ENCODE peak calls at places on chromosomes 7 and 10, in nine cellular contexts. E is IMR-90; I is iris pigment epithelial cell; R is NCI-H1105 treated with DMSO at 0.1 percent for 48 hours; L is fibroblast of gingiva; C is Panc1; B is GM23338; W is GM19239; V is activated CD4-positive, alpha-beta T cell treated with anti-CD3 and anti-CD28 coated beads, Interleukin-2, amount 50 U/mL, for 48 hours. D is an unnamed sample.

GRCh38 chr7:26653966-26654365 is 210.4 kb downstream of the SKAP2 start:
- DNase-seq in E (no peak), I (no peak), R (no peak), L (peak; percentile 46), C (no peak), B (no peak), W (no peak), V (no peak), D (no peak)

GRCh38 chr7:55563596-55564325 is 8.5 kb downstream of the VOPP1 start:
- DNase-seq in E (no peak), I (no peak), R (no peak), L (no peak), C (no peak), B (peak; percentile 55), W (no peak), V (no peak), D (no peak)

GRCh38 chr7:152145853-152146466 is 120.5 kb downstream of the GALNT11 start:
- DNase-seq in E (peak; percentile 71), I (peak; percentile 51), R (peak; percentile 28), L (peak; percentile 60), C (peak; percentile 18), B (peak; percentile 66), W (no peak), V (peak; percentile 29), D (no peak)

GRCh38 chr7:5077740-5078139 is 32.1 kb downstream of the RBAK start:
- DNase-seq in E (peak; percentile 7), I (peak; percentile 9), R (peak; percentile 47), L (no peak), C (no peak), B (no peak), W (no peak), V (no peak), D (no peak)

GRCh38 chr10:17644485-17644964 is 574 bp downstream of the STAM start:
- DNase-seq in E (peak; percentile 30), I (peak; percentile 61), R (no peak), L (peak; percentile 24), C (no peak), B (peak; percentile 23), W (no peak), V (no peak), D (peak; percentile 23)

GRCh38 chr7:29285451-29285807 is 90.9 kb downstream of the CHN2 start:
- DNase-seq in E (peak; percentile 37), I (peak; percentile 94), R (no peak), L (peak; percentile 85), C (no peak), B (no peak), W (no peak), V (peak; percentile 39), D (no peak)

GRCh38 chr10:34628174-34628802 is 186.8 kb downstream of the PARD3 start:
- DNase-seq in E (peak; percentile 46), I (peak; percentile 65), R (no peak), L (no peak), C (no peak), B (no peak), W (no peak), V (no peak), D (no peak)

GRCh38 chr7:51129527-51130472 is 186.8 kb downstream of the COBL start:
- DNase-seq in E (no peak), I (no peak), R (no peak), L (no peak), C (no peak), B (no peak), W (no peak), V (no peak), D (no peak)

GRCh38 chr7:106041140-106041717 is 70.9 kb downstream of the SYPL1 start:
- DNase-seq in E (peak; percentile 29), I (peak; percentile 31), R (peak; percentile 49), L (no peak), C (peak; percentile 43), B (peak; percentile 88), W (peak; percentile 48), V (peak; percentile 48), D (peak; percentile 66)

GRCh38 chr10:69745698-69746097 is 56.0 kb upstream of the COL13A1 start:
- DNase-seq in E (no peak), I (no peak), R (no peak), L (no peak), C (no peak), B (no peak), W (no peak), V (no peak), D (no peak)

GRCh38 chr7:112990619-112991018 is 96.0 kb downstream of the GPR85 start:
- DNase-seq in E (peak; percentile 67), I (peak; percentile 71), R (no peak), L (no peak), C (no peak), B (no peak), W (no peak), V (no peak), D (no peak)

GRCh38 chr10:110845756-110846620 is 25.7 kb upstream of the PDCD4 start:
- DNase-seq in E (no peak), I (no peak), R (no peak), L (no peak), C (no peak), B (no peak), W (no peak), V (no peak), D (no peak)

GRCh38 chr7:95577137-95577536 is 19.2 kb downstream of the PDK4 start:
- DNase-seq in E (no peak), I (peak; percentile 13), R (no peak), L (peak; percentile 5), C (no peak), B (peak; percentile 51), W (no peak), V (no peak), D (no peak)

GRCh38 chr7:139026551-139026950 is 9.3 kb downstream of the ZC3HAV1L start:
- DNase-seq in E (no peak), I (no peak), R (no peak), L (no peak), C (no peak), B (no peak), W (no peak), V (no peak), D (no peak)

GRCh38 chr10:80596391-80597257 is 58.9 kb downstream of the SH2D4B start:
- DNase-seq in E (peak; percentile 46), I (peak; percentile 58), R (no peak), L (no peak), C (peak; percentile 25), B (peak; percentile 85), W (peak; percentile 34), V (peak; percentile 34), D (peak; percentile 46)

GRCh38 chr7:23075571-23075970 is 30.0 kb upstream of the KLHL7 start:
- DNase-seq in E (no peak), I (no peak), R (no peak), L (no peak), C (no peak), B (no peak), W (no peak), V (no peak), D (no peak)

GRCh38 chr10:2925631-2926030 is 141.7 kb upstream of the PFKP start:
- DNase-seq in E (peak; percentile 40), I (peak; percentile 53), R (no peak), L (no peak), C (no peak), B (no peak), W (no peak), V (no peak), D (no peak)

GRCh38 chr10:128688154-128688553 is 561.9 kb upstream of the MKI67 start:
- DNase-seq in E (no peak), I (no peak), R (no peak), L (no peak), C (no peak), B (no peak), W (no peak), V (no peak), D (no peak)

GRCh38 chr7:128209229-128210035 is 31.6 kb upstream of the LEP start:
- DNase-seq in E (peak; percentile 69), I (peak; percentile 68), R (peak; percentile 65), L (peak; percentile 69), C (peak; percentile 78), B (peak; percentile 85), W (peak; percentile 79), V (peak; percentile 73), D (peak; percentile 87)

GRCh38 chr7:104960741-104961479 is 53.1 kb upstream of the KMT2E start:
- DNase-seq in E (no peak), I (peak; percentile 70), R (no peak), L (peak; percentile 66), C (no peak), B (no peak), W (no peak), V (no peak), D (peak; percentile 24)

GRCh38 chr10:46543379-46544014 is 13.0 kb downstream of the GPRIN2 start:
- DNase-seq in E (no peak), I (no peak), R (no peak), L (no peak), C (no peak), B (no peak), W (no peak), V (peak; percentile 2), D (no peak)

GRCh38 chr10:124999433-125000365 is 57.8 kb downstream of the ZRANB1 start:
- DNase-seq in E (peak; percentile 92), I (peak; percentile 81), R (no peak), L (peak; percentile 90), C (no peak), B (no peak), W (peak; percentile 3), V (no peak), D (no peak)

GRCh38 chr7:36021367-36021766 is 131.7 kb upstream of the EEPD1 start:
- DNase-seq in E (no peak), I (peak; percentile 47), R (no peak), L (no peak), C (no peak), B (peak; percentile 82), W (no peak), V (peak; percentile 17), D (no peak)

GRCh38 chr7:112254166-112254565 is 47.7 kb downstream of the ZNF277 start:
- DNase-seq in E (no peak), I (no peak), R (peak; percentile 55), L (no peak), C (no peak), B (no peak), W (no peak), V (no peak), D (no peak)

GRCh38 chr7:107694395-107694794 is 33.8 kb downstream of the SLC26A4 start:
- DNase-seq in E (peak; percentile 22), I (peak; percentile 54), R (peak; percentile 69), L (no peak), C (no peak), B (no peak), W (no peak), V (no peak), D (no peak)

GRCh38 chr7:100166966-100167911 is 1.2 kb downstream of the GAL3ST4 start:
- DNase-seq in E (no peak), I (no peak), R (no peak), L (no peak), C (no peak), B (no peak), W (no peak), V (no peak), D (no peak)

GRCh38 chr7:131336956-131337355 is 9.3 kb downstream of the MKLN1 start:
- DNase-seq in E (peak; percentile 31), I (no peak), R (peak; percentile 2), L (peak; percentile 8), C (no peak), B (peak; percentile 49), W (no peak), V (no peak), D (no peak)

GRCh38 chr10:9786576-9786975 is 1231.1 kb upstream of the CELF2 start:
- DNase-seq in E (peak; percentile 77), I (peak; percentile 56), R (no peak), L (no peak), C (no peak), B (no peak), W (no peak), V (no peak), D (no peak)

GRCh38 chr7:114922151-114922651 is 307 bp downstream of the MDFIC start:
- DNase-seq in E (peak; percentile 64), I (peak; percentile 50), R (peak; percentile 24), L (peak; percentile 55), C (no peak), B (peak; percentile 59), W (no peak), V (peak; percentile 74), D (peak; percentile 69)

GRCh38 chr10:3400368-3400767 is 227.8 kb upstream of the PITRM1 start:
- DNase-seq in E (peak; percentile 59), I (peak; percentile 73), R (no peak), L (no peak), C (no peak), B (no peak), W (no peak), V (no peak), D (no peak)

GRCh38 chr10:69217119-69217754 is 2.9 kb upstream of the HKDC1 start:
- DNase-seq in E (peak; percentile 80), I (peak; percentile 84), R (no peak), L (peak; percentile 60), C (peak; percentile 95), B (no peak), W (no peak), V (no peak), D (no peak)

D was measured in GM10248.